ENCODE peak calls at places on chromosomes 16 and 17, in eight cellular contexts. U is CD8-positive, alpha-beta T cell; V is CD4-positive, CD25-positive, alpha-beta regulatory T cell; G is SK-N-SH; Y is CD4-positive, alpha-beta T cell; H is GM23248; I is PC-9; X is fibroblast of lung. D is an unnamed sample.

GRCh38 chr16:84080378-84080777 is 36.4 kb downstream of the MBTPS1 start:
- DNase-seq in H (no peak), G (no peak), I (no peak), Y (no peak), X (no peak), V (no peak), U (no peak), D (no peak)

GRCh38 chr16:12081048-12081404 is 104.5 kb downstream of the SNX29 start:
- DNase-seq in X (no peak), V (no peak), H (no peak), U (no peak), I (no peak), Y (no peak), G (no peak), D (no peak)

GRCh38 chr17:68519911-68520310 is 7.7 kb downstream of the PRKAR1A start:
- DNase-seq in V (no peak), Y (no peak), G (no peak), H (no peak), X (peak), U (no peak), I (no peak), D (no peak)

GRCh38 chr16:71647391-71647790 is 21.4 kb downstream of the MARVELD3 start:
- DNase-seq in V (no peak), U (no peak), H (no peak), X (no peak), I (no peak), Y (no peak), G (no peak), D (no peak)

GRCh38 chr17:33262724-33263123 is 30.4 kb downstream of the ASIC2 start:
- DNase-seq in U (no peak), V (no peak), I (no peak), H (no peak), Y (no peak), G (no peak), X (peak), D (no peak)

GRCh38 chr17:40608061-40608581 is 39.5 kb downstream of the SMARCE1 start:
- DNase-seq in I (no peak), Y (no peak), U (no peak), X (no peak), V (peak), H (no peak), G (no peak), D (no peak)

GRCh38 chr17:30550512-30551273 is 73.5 kb downstream of the GOSR1 start:
- DNase-seq in G (no peak), X (peak), U (no peak), V (no peak), Y (no peak), H (peak), I (peak), D (no peak)

GRCh38 chr17:77428901-77429734 is 288.3 kb downstream of the SEC14L1 start:
- DNase-seq in Y (no peak), G (peak), H (no peak), V (no peak), I (no peak), X (no peak), U (no peak), D (no peak)

GRCh38 chr17:42979511-42980273 is at the start of gene PTGES3L:
- DNase-seq in I (no peak), H (peak), X (peak), G (peak), Y (no peak), U (no peak), V (peak), D (no peak)

GRCh38 chr17:80830020-80830780 is 161.4 kb upstream of the CHMP6 start:
- DNase-seq in U (no peak), I (no peak), H (no peak), V (no peak), Y (no peak), G (no peak), X (no peak), D (no peak)

GRCh38 chr17:15782809-15783208 is 50.7 kb downstream of the TBC1D26 start:
- DNase-seq in G (no peak), X (peak), I (no peak), Y (no peak), H (peak), V (no peak), U (no peak), D (no peak)

GRCh38 chr17:37148171-37148570 is 199.4 kb downstream of the AATF start:
- DNase-seq in Y (no peak), V (no peak), X (peak), I (no peak), U (no peak), G (no peak), H (no peak), D (no peak)

GRCh38 chr17:17073006-17073626 is 30.9 kb downstream of the MPRIP start:
- DNase-seq in I (no peak), H (no peak), X (no peak), U (no peak), G (no peak), V (no peak), Y (no peak), D (no peak)

GRCh38 chr17:35146214-35146833 is 1.3 kb upstream of the UNC45B start:
- DNase-seq in U (no peak), I (no peak), Y (no peak), V (no peak), H (no peak), X (no peak), G (no peak), D (peak)

GRCh38 chr17:78890111-78890897 is 12.7 kb downstream of the CEP295NL start:
- DNase-seq in Y (peak), I (no peak), X (no peak), H (no peak), U (peak), V (peak), G (no peak), D (no peak)

GRCh38 chr17:17783121-17783824 is 53.5 kb downstream of the SREBF1 start:
- DNase-seq in I (no peak), G (peak), H (peak), U (peak), X (peak), V (peak), Y (peak), D (no peak)

GRCh38 chr16:28010671-28011070 is 52.8 kb downstream of the GSG1L start:
- DNase-seq in G (no peak), V (no peak), X (no peak), H (peak), Y (no peak), U (no peak), I (no peak), D (no peak)
- H3K27ac ChIP-seq in G (no peak), V (no peak), X (no peak), H (no peak), Y (no peak), U (no peak), I (no peak), D (no peak)

GRCh38 chr16:51401673-51402072 is 250.6 kb upstream of the SALL1 start:
- DNase-seq in Y (no peak), X (no peak), I (no peak), V (no peak), G (no peak), H (no peak), U (no peak), D (no peak)
- H3K27ac ChIP-seq in Y (no peak), X (no peak), I (no peak), V (no peak), G (no peak), H (no peak), U (no peak), D (no peak)

GRCh38 chr16:4892356-4893102 is 44.4 kb downstream of the PPL start:
- DNase-seq in I (no peak), H (no peak), G (no peak), U (no peak), V (no peak), X (peak), Y (no peak), D (no peak)
- H3K27ac ChIP-seq in I (no peak), H (no peak), G (no peak), U (no peak), V (no peak), X (no peak), Y (no peak), D (no peak)

GRCh38 chr17:11744696-11745095 is 146.4 kb downstream of the DNAH9 start:
- DNase-seq in V (no peak), G (no peak), X (no peak), I (no peak), Y (no peak), H (no peak), U (no peak), D (no peak)
- H3K27ac ChIP-seq in V (no peak), G (no peak), X (no peak), I (no peak), Y (no peak), H (no peak), U (no peak), D (no peak)

DNA sequence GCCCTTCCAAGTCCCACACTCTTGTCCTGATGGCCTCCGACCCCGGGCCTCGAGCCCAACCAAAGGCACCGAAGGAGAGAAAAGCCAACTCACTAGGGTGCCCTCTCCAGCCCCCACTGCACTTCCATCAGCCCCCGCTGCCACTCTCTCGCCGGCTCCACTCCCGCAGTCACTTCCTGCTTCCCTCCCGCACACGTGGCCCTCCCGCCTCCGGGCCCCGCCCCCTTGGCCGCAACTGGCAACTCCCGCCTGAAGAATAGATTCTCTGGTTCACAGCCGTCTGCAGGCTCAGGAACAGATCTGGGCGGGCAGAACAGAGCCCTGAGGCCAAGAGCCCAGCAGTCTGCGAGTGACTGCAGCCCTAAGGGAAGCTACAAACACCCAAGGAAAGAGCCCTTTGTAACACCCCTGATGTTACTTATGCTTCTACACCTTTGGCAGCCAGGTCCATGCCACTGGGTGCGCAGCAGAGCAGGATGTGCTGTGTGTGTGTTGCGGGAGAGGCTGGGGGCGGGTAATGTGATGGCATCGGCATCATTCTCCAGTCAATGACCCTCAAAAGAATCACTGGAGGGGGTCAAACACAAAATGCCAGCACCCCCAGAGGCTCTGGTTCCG is at the start of gene SLC39A11:
- DNase-seq in H (peak), U (peak), V (peak), X (peak), G (peak), I (peak), Y (peak), D (peak)
- H3K27ac ChIP-seq in H (no peak), U (peak), V (peak), X (no peak), G (peak), I (no peak), Y (peak), D (peak)

GRCh38 chr17:64177346-64178010 is 47.5 kb upstream of the ERN1 start:
- DNase-seq in H (no peak), X (no peak), Y (no peak), G (no peak), U (no peak), V (no peak), I (no peak), D (no peak)

GRCh38 chr17:64182325-64183012 is 52.5 kb upstream of the ERN1 start:
- DNase-seq in U (no peak), Y (no peak), H (no peak), G (no peak), X (no peak), I (no peak), V (no peak), D (no peak)

GRCh38 chr17:64180674-64181073 is 50.7 kb upstream of the ERN1 start:
- DNase-seq in Y (no peak), X (no peak), V (no peak), G (no peak), U (no peak), I (no peak), H (no peak), D (no peak)

GRCh38 chr17:64178011-64178825 is 48.3 kb upstream of the ERN1 start:
- DNase-seq in H (no peak), G (peak), U (no peak), I (no peak), V (no peak), X (peak), Y (no peak), D (no peak)

GRCh38 chr17:64180089-64180488 is 50.1 kb upstream of the ERN1 start:
- DNase-seq in V (no peak), I (no peak), U (no peak), Y (no peak), G (no peak), H (peak), X (no peak), D (no peak)
- H3K27ac ChIP-seq in V (no peak), I (no peak), U (no peak), Y (no peak), G (peak), H (no peak), X (no peak), D (no peak)

DNA sequence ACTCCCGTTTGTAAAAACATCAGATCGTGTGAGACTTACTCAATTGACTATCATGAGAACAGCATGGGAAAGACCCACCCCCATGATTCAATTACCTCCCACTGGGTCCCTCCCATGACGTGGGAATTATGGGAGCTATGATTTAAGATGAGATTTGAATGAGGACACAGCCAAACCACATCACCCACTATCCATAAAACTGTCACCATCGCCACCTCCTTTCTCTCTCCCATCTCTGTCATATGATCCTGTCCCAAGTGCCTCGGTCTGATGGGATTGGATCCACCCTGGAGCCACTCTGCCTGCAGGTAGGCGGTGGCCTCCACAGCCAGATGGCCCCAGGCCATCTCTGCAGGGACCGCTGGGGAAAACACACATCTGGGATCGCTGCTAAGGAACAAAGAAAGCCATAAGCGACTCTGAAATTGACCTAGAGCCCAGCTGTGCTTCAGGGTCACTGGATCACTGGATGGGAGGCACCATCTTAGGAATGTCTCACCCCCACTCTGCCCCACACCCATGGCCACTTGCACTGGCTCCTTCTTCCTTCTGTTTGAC is 61.2 kb downstream of the TMEM186 start:
- DNase-seq in Y (no peak), I (no peak), X (no peak), V (no peak), H (no peak), U (no peak), G (no peak), D (no peak)
- H3K27ac ChIP-seq in Y (no peak), I (no peak), X (no peak), V (no peak), H (no peak), U (no peak), G (no peak), D (no peak)

GRCh38 chr17:50943575-50943933 is 77.4 kb upstream of the TOB1 start:
- DNase-seq in H (no peak), X (no peak), V (no peak), U (no peak), I (peak), G (peak), Y (no peak), D (no peak)

GRCh38 chr17:50946223-50946890 is 80.2 kb upstream of the TOB1 start:
- DNase-seq in Y (no peak), X (no peak), H (no peak), U (no peak), I (peak), G (no peak), V (no peak), D (no peak)

GRCh38 chr17:50944902-50945720 is 79.0 kb upstream of the TOB1 start:
- DNase-seq in V (no peak), U (no peak), G (no peak), I (peak), Y (no peak), X (no peak), H (no peak), D (no peak)

GRCh38 chr17:50945779-50946222 is 79.6 kb upstream of the TOB1 start:
- DNase-seq in X (no peak), G (no peak), V (no peak), H (no peak), U (no peak), Y (no peak), I (no peak), D (no peak)

DNA sequence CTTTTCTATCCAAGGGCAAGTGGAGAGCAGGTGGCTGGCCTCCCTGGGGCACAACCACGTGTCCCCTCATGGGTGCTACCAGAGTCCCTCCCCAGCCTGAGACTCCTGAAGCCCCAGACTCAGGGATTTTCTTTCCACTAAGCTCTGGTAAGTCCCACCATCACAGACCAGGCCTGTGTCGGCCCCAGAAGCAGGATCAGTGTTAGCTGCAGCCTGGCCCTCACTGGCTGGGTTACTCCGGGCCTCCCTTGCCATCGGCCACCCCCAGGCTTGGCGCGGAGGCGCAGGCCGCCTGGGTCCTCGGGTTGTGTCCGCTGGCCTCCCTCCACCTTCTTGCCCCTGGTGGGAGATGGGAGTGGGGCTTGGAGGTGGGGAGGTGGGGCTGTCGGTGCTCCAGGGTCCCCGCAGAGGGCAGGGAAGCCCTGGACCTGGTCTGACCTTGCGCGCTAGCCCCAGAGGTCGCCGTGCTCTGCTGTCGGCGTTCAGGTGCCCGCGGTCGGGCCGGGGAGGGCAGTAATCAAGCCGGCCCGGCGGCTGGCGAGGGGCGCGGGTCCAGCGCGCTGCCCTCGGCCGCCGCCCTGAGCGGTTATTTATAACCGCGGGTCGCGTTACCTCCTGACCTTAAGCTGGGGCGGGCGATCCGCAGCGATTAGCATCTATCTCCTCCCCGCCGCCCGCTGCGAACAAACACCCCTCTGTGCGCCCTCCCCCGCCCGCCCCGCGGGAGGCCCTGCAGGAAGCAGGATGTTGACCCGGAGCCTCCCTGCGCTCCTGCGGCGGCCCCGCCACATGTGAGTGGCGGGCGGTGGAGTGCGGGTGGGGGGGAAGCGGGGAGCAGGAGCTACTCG is 78.1 kb upstream of the TOB1 start:
- DNase-seq in I (peak), X (peak), V (peak), U (peak), H (peak), Y (peak), G (peak), D (no peak)
- H3K27ac ChIP-seq in I (peak), X (no peak), V (peak), U (peak), H (no peak), Y (peak), G (peak), D (peak)

DNA sequence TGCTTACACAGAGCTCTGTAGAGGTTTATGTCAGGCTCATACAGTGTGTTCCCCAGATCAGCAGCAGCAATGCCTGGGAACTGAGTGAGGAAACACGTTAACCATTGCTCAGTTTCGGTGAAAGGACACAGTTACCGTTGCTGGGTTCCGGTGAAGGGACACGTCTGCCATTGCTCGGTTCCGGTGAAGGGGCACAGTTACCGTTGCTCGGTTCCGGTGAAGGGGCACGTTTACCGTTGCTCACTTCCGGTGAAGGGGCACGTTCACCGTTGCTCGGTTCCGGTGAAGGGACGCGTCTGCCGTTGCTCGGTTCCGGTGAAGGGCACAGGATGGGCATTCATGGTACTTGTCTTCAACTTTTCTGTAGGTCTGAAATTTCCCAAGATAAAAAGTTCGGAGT is 81.7 kb downstream of the MRM3 start:
- DNase-seq in X (no peak), I (no peak), H (no peak), G (no peak), Y (no peak), U (no peak), V (no peak), D (no peak)
- H3K27ac ChIP-seq in X (no peak), I (no peak), H (no peak), G (no peak), Y (no peak), U (no peak), V (no peak), D (peak)

D was measured in epithelial cell of prostate.